ENCODE peak calls at places on chromosomes 12 and 14, in four cellular contexts. V, A, Z and G are unnamed samples. For H3K4me1, the result is how much of the 10 kb centered on the place peaks cover.

GRCh38 chr14:38723954-38724353 is 379.1 kb downstream of the SEC23A start:
- DNase-seq in V (no peak), Z (no peak), A (no peak), G (no peak)

GRCh38 chr12:118633071-118633470 is 256.7 kb downstream of the SUDS3 start:
- DNase-seq in A (no peak), V (no peak), Z (no peak), G (no peak)

GRCh38 chr12:121536058-121536928 is 44.5 kb downstream of the KDM2B start:
- DNase-seq in Z (no peak), A (peak), V (peak), G (no peak)

GRCh38 chr12:53978477-53979356 is 4.0 kb upstream of the HOTAIR start:
- DNase-seq in Z (no peak), V (peak), A (no peak), G (no peak)

GRCh38 chr12:50739611-50740010 is 24.3 kb upstream of the ATF1 start:
- DNase-seq in A (no peak), Z (no peak), V (no peak), G (no peak)

GRCh38 chr12:57147641-57147944 is 174 bp upstream of the LRP1-AS start:
- DNase-seq in A (no peak), Z (no peak), V (no peak), G (no peak)

GRCh38 chr14:73732006-73732405 is 17.8 kb upstream of the PNMA1 start:
- DNase-seq in V (no peak), Z (no peak), A (no peak), G (peak)

GRCh38 chr12:110577717-110578521 is 5.2 kb downstream of the PPTC7 start:
- DNase-seq in A (no peak), V (peak), Z (peak), G (no peak)

GRCh38 chr12:49552425-49552824 is 13.6 kb downstream of the KCNH3 start:
- DNase-seq in A (no peak), V (no peak), Z (no peak), G (no peak)

GRCh38 chr14:71206766-71207371 is 299.6 kb downstream of the PCNX1 start:
- DNase-seq in A (peak), V (no peak), Z (no peak), G (no peak)

GRCh38 chr14:71574976-71575375 is 357.3 kb upstream of the RGS6 start:
- DNase-seq in A (no peak), V (no peak), Z (no peak), G (no peak)

GRCh38 chr12:105214670-105215375 is 21.2 kb downstream of the APPL2 start:
- DNase-seq in Z (no peak), V (peak), A (no peak), G (peak)

GRCh38 chr14:52987042-52987441 is 36.2 kb upstream of the FERMT2 start:
- DNase-seq in V (no peak), Z (no peak), A (no peak), G (no peak)

GRCh38 chr12:64039285-64039871 is 182.7 kb downstream of the KICS2 start:
- DNase-seq in A (no peak), V (peak), Z (no peak), G (no peak)

GRCh38 chr12:52050116-52050770 is 999 bp upstream of the NR4A1 start:
- DNase-seq in A (no peak), V (peak), Z (no peak), G (no peak)
- H3K4me1 ChIP-seq in A (half or more), V (under half), Z (under half), G (under half)

DNA sequence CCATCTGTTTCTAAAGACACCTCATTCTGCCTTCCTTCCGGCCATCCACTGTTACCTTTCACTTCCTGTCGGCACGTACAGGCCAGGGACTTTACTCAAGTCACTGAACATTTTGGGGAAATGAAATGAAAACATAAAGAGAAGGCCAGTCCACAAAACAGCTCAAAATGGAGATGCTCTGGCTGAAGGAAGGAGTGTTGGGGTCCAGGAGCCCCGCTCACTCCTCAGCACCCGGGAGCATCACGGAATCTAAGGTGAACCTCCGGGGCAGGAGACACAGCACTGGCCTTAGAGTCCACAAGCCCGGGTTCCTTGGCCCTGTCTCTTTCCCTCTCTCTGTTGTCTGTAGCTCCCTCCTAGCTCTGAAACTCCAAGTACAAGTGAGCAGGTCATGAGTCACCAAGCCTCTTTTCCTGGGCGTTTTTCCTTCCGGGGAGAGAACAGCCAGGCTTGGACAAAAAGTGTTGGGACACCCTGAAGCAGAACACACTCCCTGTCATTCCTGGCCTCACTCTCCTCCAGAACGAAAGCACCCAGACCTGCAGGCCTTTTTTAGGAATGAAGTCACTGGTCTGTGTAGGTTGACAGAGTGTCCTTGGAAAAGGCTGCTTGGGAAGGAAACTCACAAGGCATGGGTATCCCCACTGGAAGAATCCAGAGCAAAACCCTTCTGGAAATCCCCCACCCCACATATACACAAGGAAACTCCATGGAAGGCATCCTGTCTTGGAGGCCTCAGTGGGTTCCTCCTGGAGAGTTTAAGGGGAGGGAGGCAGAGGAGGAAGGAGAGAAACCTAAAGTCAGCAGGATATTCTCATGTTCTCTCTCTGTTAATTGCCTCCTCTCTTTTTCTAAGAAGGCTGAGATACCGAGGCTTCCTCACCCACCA is 245.3 kb downstream of the ZFP36L1 start:
- DNase-seq in Z (no peak), V (no peak), A (no peak), G (peak)
- TF ChIP-seq CTCF in Z (no peak), V (no peak), A (no peak), G (no peak)

GRCh38 chr12:72057330-72057911 is 118.8 kb downstream of the TPH2 start:
- DNase-seq in Z (no peak), V (no peak), A (no peak), G (no peak)

GRCh38 chr12:72053604-72054003 is 115.0 kb downstream of the TPH2 start:
- DNase-seq in A (no peak), V (no peak), Z (no peak), G (no peak)
- H3K4me3 ChIP-seq in A (no peak), V (no peak), Z (no peak), G (no peak)

DNA sequence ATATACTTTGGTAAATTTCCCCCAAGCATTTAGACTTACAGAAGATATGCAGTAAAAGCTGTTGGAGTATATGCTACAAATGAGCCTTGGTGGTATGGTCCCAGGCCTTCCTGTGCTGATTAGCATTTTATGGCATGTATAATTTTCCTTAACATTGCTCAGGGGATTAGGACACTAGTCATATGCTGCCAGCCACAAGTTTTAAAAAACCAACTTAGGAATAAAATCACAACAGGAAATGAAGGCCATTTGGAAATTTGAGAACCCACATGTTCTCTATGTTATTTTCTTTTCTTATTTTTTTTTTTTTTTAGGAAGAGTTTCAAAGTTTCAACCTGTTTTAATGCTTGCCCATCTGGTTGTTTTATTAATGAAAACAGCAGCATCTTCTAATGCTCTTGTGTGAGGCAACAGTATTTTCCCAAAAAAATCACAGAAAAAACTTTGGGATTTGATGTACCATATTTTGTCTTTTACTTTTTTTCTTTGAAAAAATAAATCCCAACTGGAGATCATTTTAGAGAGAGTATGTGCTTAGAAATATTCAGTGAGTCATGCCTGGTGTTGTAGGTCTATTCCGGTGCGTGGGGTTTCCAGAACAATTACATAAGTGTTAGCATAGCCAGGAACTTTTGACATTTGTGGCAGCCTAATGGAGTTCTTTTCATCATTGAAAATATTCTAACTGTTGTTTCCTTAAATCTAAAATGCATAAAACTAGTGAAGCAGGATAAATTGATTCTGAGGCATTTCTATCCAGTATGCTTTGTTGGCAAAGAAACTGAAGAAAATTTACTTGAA is 21.7 kb upstream of the DUSP6 start:
- DNase-seq in V (no peak), A (no peak), Z (no peak), G (no peak)
- H3K4me1 ChIP-seq in V (under half), A (under half), Z (under half), G (half or more)